ENCODE peak calls at places on chromosomes 12 and 14, in eight cellular contexts. One of them, this sample, is unnamed.

GRCh38 chr14:99415496-99416281 is 65.0 kb downstream of the SETD3 start:
- DNase-seq in K562: peak; percentile 57
- DNase-seq in heart left ventricle: peak; percentile 46
- DNase-seq in body of pancreas: peak; percentile 76
- DNase-seq in CD8-positive, alpha-beta T cell: peak; percentile 65
- DNase-seq in left ventricle myocardium inferior: no peak
- DNase-seq in astrocyte of the spinal cord: peak; percentile 83
- DNase-seq in transverse colon: peak; percentile 48
- DNase-seq in this sample: peak; percentile 81

GRCh38 chr12:102095677-102096263 is 24.1 kb downstream of the NUP37 start:
- DNase-seq in K562: peak; percentile 14
- DNase-seq in heart left ventricle: no peak
- DNase-seq in body of pancreas: no peak
- DNase-seq in CD8-positive, alpha-beta T cell: no peak
- DNase-seq in left ventricle myocardium inferior: no peak
- DNase-seq in astrocyte of the spinal cord: peak; percentile 31
- DNase-seq in transverse colon: no peak
- DNase-seq in this sample: no peak

GRCh38 chr12:91877022-91877421 is 268.6 kb downstream of the BTG1 start:
- DNase-seq in K562: no peak
- DNase-seq in heart left ventricle: peak; percentile 10
- DNase-seq in body of pancreas: peak; percentile 76
- DNase-seq in CD8-positive, alpha-beta T cell: peak; percentile 80
- DNase-seq in left ventricle myocardium inferior: no peak
- DNase-seq in astrocyte of the spinal cord: peak; percentile 35
- DNase-seq in transverse colon: peak; percentile 64
- DNase-seq in this sample: peak; percentile 6

GRCh38 chr12:110744176-110744575 is 1.5 kb upstream of the PPP1CC start:
- DNase-seq in K562: no peak
- DNase-seq in heart left ventricle: no peak
- DNase-seq in body of pancreas: peak; percentile 53
- DNase-seq in CD8-positive, alpha-beta T cell: no peak
- DNase-seq in left ventricle myocardium inferior: no peak
- DNase-seq in astrocyte of the spinal cord: no peak
- DNase-seq in transverse colon: no peak
- DNase-seq in this sample: no peak

GRCh38 chr12:1553987-1554982 is 40.1 kb downstream of the FBXL14 start:
- DNase-seq in K562: no peak
- DNase-seq in heart left ventricle: no peak
- DNase-seq in body of pancreas: no peak
- DNase-seq in CD8-positive, alpha-beta T cell: no peak
- DNase-seq in left ventricle myocardium inferior: no peak
- DNase-seq in astrocyte of the spinal cord: no peak
- DNase-seq in transverse colon: peak; percentile 50
- DNase-seq in this sample: no peak

GRCh38 chr12:104998423-104999346 is 12.6 kb downstream of the NOPCHAP1 start:
- DNase-seq in K562: no peak
- DNase-seq in heart left ventricle: no peak
- DNase-seq in body of pancreas: peak; percentile 85
- DNase-seq in CD8-positive, alpha-beta T cell: no peak
- DNase-seq in left ventricle myocardium inferior: no peak
- DNase-seq in astrocyte of the spinal cord: no peak
- DNase-seq in transverse colon: peak; percentile 77
- DNase-seq in this sample: no peak

GRCh38 chr12:22738945-22739344 is 114.0 kb downstream of the ETNK1 start:
- DNase-seq in K562: no peak
- DNase-seq in heart left ventricle: no peak
- DNase-seq in body of pancreas: no peak
- DNase-seq in CD8-positive, alpha-beta T cell: no peak
- DNase-seq in left ventricle myocardium inferior: no peak
- DNase-seq in astrocyte of the spinal cord: peak; percentile 15
- DNase-seq in transverse colon: no peak
- DNase-seq in this sample: no peak

GRCh38 chr12:111807232-111807631 is 34.8 kb upstream of the MAPKAPK5 start:
- DNase-seq in K562: no peak
- DNase-seq in heart left ventricle: no peak
- DNase-seq in body of pancreas: no peak
- DNase-seq in CD8-positive, alpha-beta T cell: no peak
- DNase-seq in left ventricle myocardium inferior: no peak
- DNase-seq in astrocyte of the spinal cord: no peak
- DNase-seq in transverse colon: peak; percentile 39
- DNase-seq in this sample: no peak

GRCh38 chr14:31964979-31965734 is 111.9 kb upstream of the ARHGAP5 start:
- DNase-seq in K562: no peak
- DNase-seq in heart left ventricle: no peak
- DNase-seq in body of pancreas: no peak
- DNase-seq in CD8-positive, alpha-beta T cell: no peak
- DNase-seq in left ventricle myocardium inferior: no peak
- DNase-seq in astrocyte of the spinal cord: no peak
- DNase-seq in transverse colon: no peak
- DNase-seq in this sample: no peak

GRCh38 chr12:124543591-124544310 is 23.7 kb downstream of the NCOR2 start:
- DNase-seq in K562: no peak
- DNase-seq in heart left ventricle: no peak
- DNase-seq in body of pancreas: no peak
- DNase-seq in CD8-positive, alpha-beta T cell: no peak
- DNase-seq in left ventricle myocardium inferior: no peak
- DNase-seq in astrocyte of the spinal cord: peak; percentile 44
- DNase-seq in transverse colon: no peak
- DNase-seq in this sample: no peak

GRCh38 chr12:132550014-132550802 is 60.2 kb downstream of the LRCOL1 start:
- DNase-seq in K562: no peak
- DNase-seq in heart left ventricle: no peak
- DNase-seq in body of pancreas: no peak
- DNase-seq in CD8-positive, alpha-beta T cell: no peak
- DNase-seq in left ventricle myocardium inferior: no peak
- DNase-seq in astrocyte of the spinal cord: no peak
- DNase-seq in transverse colon: no peak
- DNase-seq in this sample: no peak

GRCh38 chr12:21353948-21354347 is 18.8 kb upstream of the IAPP start:
- DNase-seq in K562: no peak
- DNase-seq in heart left ventricle: no peak
- DNase-seq in body of pancreas: no peak
- DNase-seq in CD8-positive, alpha-beta T cell: no peak
- DNase-seq in left ventricle myocardium inferior: no peak
- DNase-seq in astrocyte of the spinal cord: no peak
- DNase-seq in transverse colon: no peak
- DNase-seq in this sample: no peak

GRCh38 chr12:40745386-40745785 is 53.1 kb downstream of the CNTN1 start:
- DNase-seq in K562: no peak
- DNase-seq in heart left ventricle: no peak
- DNase-seq in body of pancreas: no peak
- DNase-seq in CD8-positive, alpha-beta T cell: no peak
- DNase-seq in left ventricle myocardium inferior: no peak
- DNase-seq in astrocyte of the spinal cord: no peak
- DNase-seq in transverse colon: no peak
- DNase-seq in this sample: no peak

GRCh38 chr12:53231859-53232640 is at the start of gene RARG:
- DNase-seq in K562: peak; percentile 51
- DNase-seq in heart left ventricle: peak; percentile 61
- DNase-seq in body of pancreas: peak; percentile 56
- DNase-seq in CD8-positive, alpha-beta T cell: peak; percentile 63
- DNase-seq in left ventricle myocardium inferior: peak; percentile 60
- DNase-seq in astrocyte of the spinal cord: no peak
- DNase-seq in transverse colon: peak; percentile 71
- DNase-seq in this sample: no peak

GRCh38 chr12:76030378-76031080 is 1.0 kb downstream of the PHLDA1 start:
- DNase-seq in K562: no peak
- DNase-seq in heart left ventricle: peak; percentile 46
- DNase-seq in body of pancreas: peak; percentile 58
- DNase-seq in CD8-positive, alpha-beta T cell: peak; percentile 52
- DNase-seq in left ventricle myocardium inferior: peak; percentile 31
- DNase-seq in astrocyte of the spinal cord: no peak
- DNase-seq in transverse colon: peak; percentile 24
- DNase-seq in this sample: no peak

GRCh38 chr14:96631621-96632362 is 129.6 kb downstream of the PAPOLA start:
- DNase-seq in K562: peak; percentile 31
- DNase-seq in heart left ventricle: no peak
- DNase-seq in body of pancreas: no peak
- DNase-seq in CD8-positive, alpha-beta T cell: no peak
- DNase-seq in left ventricle myocardium inferior: no peak
- DNase-seq in astrocyte of the spinal cord: no peak
- DNase-seq in transverse colon: peak; percentile 2
- DNase-seq in this sample: no peak

GRCh38 chr12:58639323-58639934 is 280.9 kb downstream of the LRIG3 start:
- DNase-seq in K562: no peak
- DNase-seq in heart left ventricle: no peak
- DNase-seq in body of pancreas: peak; percentile 6
- DNase-seq in CD8-positive, alpha-beta T cell: no peak
- DNase-seq in left ventricle myocardium inferior: no peak
- DNase-seq in astrocyte of the spinal cord: no peak
- DNase-seq in transverse colon: no peak
- DNase-seq in this sample: no peak

GRCh38 chr12:85920324-85920947 is 46.3 kb downstream of the NTS start:
- DNase-seq in K562: peak; percentile 2
- DNase-seq in heart left ventricle: no peak
- DNase-seq in body of pancreas: no peak
- DNase-seq in CD8-positive, alpha-beta T cell: no peak
- DNase-seq in left ventricle myocardium inferior: no peak
- DNase-seq in astrocyte of the spinal cord: peak; percentile 51
- DNase-seq in transverse colon: no peak
- DNase-seq in this sample: peak; percentile 1

GRCh38 chr14:95482967-95483842 is 33.2 kb downstream of the SYNE3 start:
- DNase-seq in K562: no peak
- DNase-seq in heart left ventricle: peak; percentile 79
- DNase-seq in body of pancreas: peak; percentile 51
- DNase-seq in CD8-positive, alpha-beta T cell: no peak
- DNase-seq in left ventricle myocardium inferior: peak; percentile 79
- DNase-seq in astrocyte of the spinal cord: peak; percentile 92
- DNase-seq in transverse colon: peak; percentile 71
- DNase-seq in this sample: peak; percentile 97

GRCh38 chr12:132522586-132523380 is 32.8 kb downstream of the FBRSL1 start:
- DNase-seq in K562: no peak
- DNase-seq in heart left ventricle: no peak
- DNase-seq in body of pancreas: no peak
- DNase-seq in CD8-positive, alpha-beta T cell: no peak
- DNase-seq in left ventricle myocardium inferior: no peak
- DNase-seq in astrocyte of the spinal cord: no peak
- DNase-seq in transverse colon: no peak
- DNase-seq in this sample: no peak

GRCh38 chr12:131988054-131988796 is 38.5 kb downstream of the EP400 start:
- DNase-seq in K562: no peak
- DNase-seq in heart left ventricle: no peak
- DNase-seq in body of pancreas: no peak
- DNase-seq in CD8-positive, alpha-beta T cell: no peak
- DNase-seq in left ventricle myocardium inferior: no peak
- DNase-seq in astrocyte of the spinal cord: no peak
- DNase-seq in transverse colon: no peak
- DNase-seq in this sample: no peak

GRCh38 chr14:50060871-50061663 is 55.3 kb downstream of the VCPKMT start:
- DNase-seq in K562: peak; percentile 74
- DNase-seq in heart left ventricle: peak; percentile 63
- DNase-seq in body of pancreas: peak; percentile 71
- DNase-seq in CD8-positive, alpha-beta T cell: peak; percentile 35
- DNase-seq in left ventricle myocardium inferior: peak; percentile 38
- DNase-seq in astrocyte of the spinal cord: peak; percentile 95
- DNase-seq in transverse colon: peak; percentile 47
- DNase-seq in this sample: peak; percentile 84

GRCh38 chr14:99918781-99919180 is 125.6 kb downstream of the EML1 start:
- DNase-seq in K562: no peak
- DNase-seq in heart left ventricle: no peak
- DNase-seq in body of pancreas: no peak
- DNase-seq in CD8-positive, alpha-beta T cell: no peak
- DNase-seq in left ventricle myocardium inferior: no peak
- DNase-seq in astrocyte of the spinal cord: no peak
- DNase-seq in transverse colon: no peak
- DNase-seq in this sample: no peak

GRCh38 chr14:53151867-53152626 is 1.1 kb downstream of the DDHD1 start:
- DNase-seq in K562: peak; percentile 20
- DNase-seq in heart left ventricle: peak; percentile 43
- DNase-seq in body of pancreas: peak; percentile 47
- DNase-seq in CD8-positive, alpha-beta T cell: peak; percentile 67
- DNase-seq in left ventricle myocardium inferior: peak; percentile 54
- DNase-seq in astrocyte of the spinal cord: peak; percentile 55
- DNase-seq in transverse colon: peak; percentile 61
- DNase-seq in this sample: peak; percentile 29
- TF ChIP-seq CTCF in K562: no peak
- TF ChIP-seq CTCF in heart left ventricle: no peak
- TF ChIP-seq CTCF in body of pancreas: no peak
- TF ChIP-seq CTCF in CD8-positive, alpha-beta T cell: peak; percentile 30
- TF ChIP-seq CTCF in left ventricle myocardium inferior: peak; percentile 25
- TF ChIP-seq CTCF in astrocyte of the spinal cord: no peak
- TF ChIP-seq CTCF in transverse colon: no peak
- TF ChIP-seq CTCF in this sample: no peak

GRCh38 chr12:114678028-114678427 is 5.9 kb downstream of the TBX3 start:
- DNase-seq in K562: no peak
- DNase-seq in heart left ventricle: no peak
- DNase-seq in body of pancreas: no peak
- DNase-seq in CD8-positive, alpha-beta T cell: no peak
- DNase-seq in left ventricle myocardium inferior: no peak
- DNase-seq in astrocyte of the spinal cord: no peak
- DNase-seq in transverse colon: no peak
- DNase-seq in this sample: no peak
- H3K4me3 ChIP-seq in K562: no peak overlapping the region
- H3K4me3 ChIP-seq in heart left ventricle: no peak overlapping the region
- H3K4me3 ChIP-seq in body of pancreas: no peak overlapping the region
- H3K4me3 ChIP-seq in CD8-positive, alpha-beta T cell: no peak overlapping the region
- H3K4me3 ChIP-seq in left ventricle myocardium inferior: peak overlapping the region; percentile 78
- H3K4me3 ChIP-seq in astrocyte of the spinal cord: no peak overlapping the region
- H3K4me3 ChIP-seq in transverse colon: no peak overlapping the region
- H3K4me3 ChIP-seq in this sample: peak overlapping the region; percentile 73

GRCh38 chr14:54498579-54498978 is 9.8 kb upstream of the GMFB start:
- DNase-seq in K562: no peak
- DNase-seq in heart left ventricle: no peak
- DNase-seq in body of pancreas: no peak
- DNase-seq in CD8-positive, alpha-beta T cell: no peak
- DNase-seq in left ventricle myocardium inferior: no peak
- DNase-seq in astrocyte of the spinal cord: no peak
- DNase-seq in transverse colon: no peak
- DNase-seq in this sample: no peak

GRCh38 chr14:54502602-54503001 is 7.1 kb upstream of the CGRRF1 start:
- DNase-seq in K562: no peak
- DNase-seq in heart left ventricle: no peak
- DNase-seq in body of pancreas: no peak
- DNase-seq in CD8-positive, alpha-beta T cell: no peak
- DNase-seq in left ventricle myocardium inferior: no peak
- DNase-seq in astrocyte of the spinal cord: no peak
- DNase-seq in transverse colon: no peak
- DNase-seq in this sample: no peak

GRCh38 chr14:54500744-54501143 is 9.0 kb upstream of the CGRRF1 start:
- DNase-seq in K562: no peak
- DNase-seq in heart left ventricle: no peak
- DNase-seq in body of pancreas: no peak
- DNase-seq in CD8-positive, alpha-beta T cell: no peak
- DNase-seq in left ventricle myocardium inferior: no peak
- DNase-seq in astrocyte of the spinal cord: no peak
- DNase-seq in transverse colon: no peak
- DNase-seq in this sample: no peak

GRCh38 chr14:54501423-54501822 is 8.3 kb upstream of the CGRRF1 start:
- DNase-seq in K562: no peak
- DNase-seq in heart left ventricle: no peak
- DNase-seq in body of pancreas: no peak
- DNase-seq in CD8-positive, alpha-beta T cell: no peak
- DNase-seq in left ventricle myocardium inferior: no peak
- DNase-seq in astrocyte of the spinal cord: no peak
- DNase-seq in transverse colon: no peak
- DNase-seq in this sample: no peak

GRCh38 chr14:54503476-54503875 is 6.2 kb upstream of the CGRRF1 start:
- DNase-seq in K562: no peak
- DNase-seq in heart left ventricle: no peak
- DNase-seq in body of pancreas: no peak
- DNase-seq in CD8-positive, alpha-beta T cell: no peak
- DNase-seq in left ventricle myocardium inferior: no peak
- DNase-seq in astrocyte of the spinal cord: peak; percentile 43
- DNase-seq in transverse colon: no peak
- DNase-seq in this sample: no peak
- TF ChIP-seq CTCF in K562: no peak
- TF ChIP-seq CTCF in heart left ventricle: peak; percentile 46
- TF ChIP-seq CTCF in body of pancreas: peak; percentile 14
- TF ChIP-seq CTCF in CD8-positive, alpha-beta T cell: no peak
- TF ChIP-seq CTCF in left ventricle myocardium inferior: peak; percentile 26
- TF ChIP-seq CTCF in astrocyte of the spinal cord: peak; percentile 59
- TF ChIP-seq CTCF in transverse colon: peak; percentile 18
- TF ChIP-seq CTCF in this sample: peak; percentile 52

GRCh38 chr12:116837082-116837481 is 44.2 kb downstream of the HRK start:
- DNase-seq in K562: no peak
- DNase-seq in heart left ventricle: no peak
- DNase-seq in body of pancreas: no peak
- DNase-seq in CD8-positive, alpha-beta T cell: no peak
- DNase-seq in left ventricle myocardium inferior: no peak
- DNase-seq in astrocyte of the spinal cord: no peak
- DNase-seq in transverse colon: no peak
- DNase-seq in this sample: no peak
- H3K4me3 ChIP-seq in K562: no peak overlapping the region
- H3K4me3 ChIP-seq in heart left ventricle: no peak overlapping the region
- H3K4me3 ChIP-seq in body of pancreas: no peak overlapping the region
- H3K4me3 ChIP-seq in CD8-positive, alpha-beta T cell: no peak overlapping the region
- H3K4me3 ChIP-seq in left ventricle myocardium inferior: no peak overlapping the region
- H3K4me3 ChIP-seq in astrocyte of the spinal cord: no peak overlapping the region
- H3K4me3 ChIP-seq in transverse colon: no peak overlapping the region
- H3K4me3 ChIP-seq in this sample: no peak overlapping the region